ENCODE peak calls at places on chromosomes 13 and 19, in seven cellular contexts. O is AG09309; J is B cell; W is CD4-positive, alpha-beta T cell; F is fibroblast of villous mesenchyme; K is HFF-Myc; V is heart left ventricle. P is an unnamed sample.

GRCh38 chr19:52453324-52454094 is at the start of gene ZNF578:
- DNase-seq in O (peak; percentile 43), J (peak; percentile 73), W (peak; percentile 43), F (peak; percentile 85), K (peak; percentile 30), V (peak; percentile 90), P (no peak)

GRCh38 chr19:16582486-16583261 is 10.5 kb upstream of the SLC35E1 start:
- DNase-seq in O (no peak), J (no peak), W (no peak), F (no peak), K (no peak), V (no peak), P (no peak)

GRCh38 chr13:84651288-84651687 is 769.0 kb upstream of the SLITRK1 start:
- DNase-seq in O (no peak), J (no peak), W (no peak), F (peak; percentile 3), K (peak; percentile 14), V (no peak), P (no peak)

GRCh38 chr19:48629599-48630288 is 7.4 kb downstream of the DBP start:
- DNase-seq in O (no peak), J (no peak), W (no peak), F (peak; percentile 58), K (no peak), V (peak; percentile 75), P (peak; percentile 76)

GRCh38 chr13:39419866-39420265 is 183.1 kb downstream of the LHFPL6 start:
- DNase-seq in O (no peak), J (no peak), W (no peak), F (no peak), K (no peak), V (no peak), P (no peak)

GRCh38 chr13:32733685-32734084 is 147.4 kb downstream of the PDS5B start:
- DNase-seq in O (no peak), J (no peak), W (no peak), F (no peak), K (no peak), V (no peak), P (no peak)

GRCh38 chr19:3184847-3185481 is 766 bp upstream of the NCLN start:
- DNase-seq in O (peak; percentile 8), J (no peak), W (peak; percentile 52), F (no peak), K (no peak), V (peak; percentile 82), P (no peak)

GRCh38 chr13:21676611-21677021 is 5.7 kb downstream of the FGF9 start:
- DNase-seq in O (no peak), J (peak; percentile 15), W (no peak), F (no peak), K (no peak), V (no peak), P (no peak)

GRCh38 chr19:2426661-2427322 is 594 bp downstream of the TIMM13 start:
- DNase-seq in O (no peak), J (peak; percentile 50), W (no peak), F (peak; percentile 34), K (no peak), V (no peak), P (no peak)

GRCh38 chr13:94157705-94158218 is 321.7 kb downstream of the DCT start:
- DNase-seq in O (no peak), J (no peak), W (no peak), F (peak; percentile 31), K (no peak), V (no peak), P (no peak)

GRCh38 chr19:48804496-48804895 is 6.3 kb downstream of the BCAT2 start:
- DNase-seq in O (no peak), J (no peak), W (no peak), F (no peak), K (no peak), V (no peak), P (no peak)

GRCh38 chr19:40277356-40277755 is 7.8 kb downstream of the AKT2 start:
- DNase-seq in O (no peak), J (no peak), W (no peak), F (no peak), K (no peak), V (no peak), P (no peak)

GRCh38 chr13:67075239-67075638 is 154.9 kb downstream of the PCDH9 start:
- DNase-seq in O (no peak), J (no peak), W (no peak), F (peak; percentile 4), K (peak; percentile 2), V (no peak), P (no peak)

GRCh38 chr13:91817250-91817649 is 418.8 kb downstream of the GPC5 start:
- DNase-seq in O (no peak), J (no peak), W (no peak), F (peak; percentile 3), K (no peak), V (no peak), P (no peak)

GRCh38 chr13:79805317-79805716 is 324.4 kb downstream of the NDFIP2 start:
- DNase-seq in O (no peak), J (no peak), W (no peak), F (no peak), K (no peak), V (no peak), P (no peak)

GRCh38 chr13:67091603-67092002 is 138.5 kb downstream of the PCDH9 start:
- DNase-seq in O (no peak), J (no peak), W (no peak), F (no peak), K (no peak), V (no peak), P (no peak)

GRCh38 chr19:2166741-2167738 is 3.3 kb downstream of the DOT1L start:
- DNase-seq in O (no peak), J (peak; percentile 32), W (no peak), F (peak; percentile 68), K (no peak), V (peak; percentile 91), P (no peak)

GRCh38 chr19:55466246-55466614 is 1.7 kb upstream of the C19orf85 start:
- DNase-seq in O (no peak), J (no peak), W (no peak), F (no peak), K (no peak), V (no peak), P (no peak)

GRCh38 chr19:13099073-13099999 is 3.3 kb downstream of the LYL1 start:
- DNase-seq in O (no peak), J (peak; percentile 86), W (peak; percentile 78), F (peak; percentile 46), K (no peak), V (peak; percentile 92), P (no peak)

GRCh38 chr19:16342002-16342715 is 17.5 kb downstream of the KLF2 start:
- DNase-seq in O (no peak), J (peak; percentile 80), W (no peak), F (peak; percentile 64), K (no peak), V (no peak), P (no peak)

GRCh38 chr19:10760268-10760944 is 42.5 kb downstream of the DNM2 start:
- DNase-seq in O (no peak), J (peak; percentile 73), W (no peak), F (no peak), K (no peak), V (peak; percentile 20), P (no peak)

GRCh38 chr13:67986234-67986633 is 756.1 kb upstream of the PCDH9 start:
- DNase-seq in O (no peak), J (no peak), W (no peak), F (no peak), K (no peak), V (no peak), P (no peak)

GRCh38 chr19:21680026-21680425 is 87.4 kb downstream of the ZNF100 start:
- DNase-seq in O (no peak), J (no peak), W (no peak), F (no peak), K (no peak), V (no peak), P (no peak)

GRCh38 chr13:61470801-61471200 is 55.2 kb upstream of the PCDH20 start:
- DNase-seq in O (no peak), J (no peak), W (no peak), F (no peak), K (no peak), V (no peak), P (no peak)

GRCh38 chr13:61463027-61463426 is 47.4 kb upstream of the PCDH20 start:
- DNase-seq in O (no peak), J (no peak), W (no peak), F (no peak), K (no peak), V (no peak), P (no peak)

GRCh38 chr13:61466280-61466679 is 50.6 kb upstream of the PCDH20 start:
- DNase-seq in O (no peak), J (no peak), W (no peak), F (no peak), K (no peak), V (no peak), P (no peak)
- TF ChIP-seq CTCF in O (no peak), J (no peak), W (no peak), F (no peak), K (no peak), V (peak; percentile 10), P (peak; percentile 45)

DNA sequence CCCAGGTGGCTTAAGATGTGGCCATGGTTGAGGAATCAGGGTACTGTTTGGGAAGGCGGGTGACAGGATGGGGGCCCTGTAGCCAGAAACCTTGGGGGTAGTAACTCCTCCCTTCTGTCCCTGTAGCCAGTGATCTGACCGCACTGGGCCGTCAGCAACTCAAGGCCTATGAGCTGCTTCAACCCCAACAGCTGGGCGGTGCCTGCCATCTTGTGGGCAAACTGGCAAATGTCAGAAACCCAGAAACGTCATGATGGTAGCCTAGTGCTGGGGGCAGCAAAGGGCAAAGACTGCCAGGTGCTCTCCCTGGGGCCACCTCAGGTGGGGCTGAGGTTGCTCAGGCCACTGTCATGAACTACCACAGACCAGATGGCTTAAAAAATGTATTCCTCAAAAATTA is 3.5 kb downstream of the COPE start:
- DNase-seq in O (no peak), J (peak; percentile 53), W (no peak), F (peak; percentile 33), K (no peak), V (no peak), P (no peak)
- TF ChIP-seq CTCF in O (peak; percentile 40), J (peak; percentile 38), W (no peak), F (peak; percentile 23), K (peak; percentile 53), V (no peak), P (peak; percentile 62)

GRCh38 chr19:57279418-57280164 is 694 bp upstream of the ZNF460 start:
- DNase-seq in O (peak; percentile 94), J (peak; percentile 88), W (peak; percentile 69), F (peak; percentile 98), K (peak; percentile 87), V (peak; percentile 92), P (peak; percentile 87)
- TF ChIP-seq CTCF in O (peak; percentile 33), J (peak; percentile 26), W (no peak), F (no peak), K (peak; percentile 38), V (no peak), P (peak; percentile 37)

DNA sequence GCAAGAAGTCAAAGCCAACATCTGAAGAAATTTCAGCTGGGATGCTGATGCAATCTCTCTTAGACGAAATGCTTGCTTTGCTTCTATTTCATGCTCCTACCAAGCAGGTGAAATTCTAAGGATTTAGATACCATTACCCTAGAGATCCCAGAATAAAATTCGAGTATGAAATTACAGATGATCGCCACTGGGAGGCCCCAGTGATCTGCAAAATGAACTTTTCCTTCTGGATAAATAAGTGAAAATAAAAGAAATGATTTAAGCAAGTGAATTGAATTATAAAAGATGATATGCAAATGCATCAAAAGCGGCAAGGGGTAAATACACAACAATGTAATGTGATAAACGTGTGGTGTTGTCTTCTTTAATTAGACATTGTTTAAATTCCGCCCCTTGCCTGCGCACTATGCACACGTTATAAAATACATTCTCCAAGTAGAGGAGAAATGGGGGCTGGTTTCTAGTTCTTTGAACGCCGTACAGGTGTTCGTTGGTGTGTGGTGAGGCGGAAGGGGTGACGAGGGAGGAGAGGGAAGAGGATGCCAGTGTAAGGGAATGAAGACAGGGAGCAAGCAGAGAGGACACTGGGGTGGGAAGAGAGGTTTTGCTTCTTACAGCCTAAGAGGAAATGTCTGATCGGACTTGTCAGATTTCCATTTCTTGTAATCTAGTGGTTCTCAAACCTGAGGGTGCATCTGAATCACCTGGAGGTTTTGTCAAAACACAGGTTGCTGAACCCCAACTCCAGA is 58.0 kb downstream of the ERCC5 start:
- DNase-seq in O (no peak), J (peak; percentile 9), W (no peak), F (peak; percentile 44), K (no peak), V (no peak), P (no peak)
- TF ChIP-seq CTCF in O (peak; percentile 38), J (peak; percentile 41), W (no peak), F (peak; percentile 61), K (peak; percentile 37), V (no peak), P (peak; percentile 81)